ENCODE peak calls at places on chromosomes 7 and 10, in four cellular contexts. H is HuH-7; B is AML-193; T is stimulated activated CD4-positive, alpha-beta T cell treated with anti-CD3 and anti-CD28 coated beads, Interleukin-2, amount 100 ng/mL, for 4 hours. M is an unnamed sample.

GRCh38 chr10:119652361-119652760 is 1.2 kb downstream of the BAG3 start:
- DNase-seq in B (peak), H (peak), T (no peak), M (peak)

GRCh38 chr7:157809154-157809862 is 472.5 kb downstream of the DNAJB6 start:
- DNase-seq in B (no peak), T (no peak), H (no peak), M (no peak)

GRCh38 chr10:74150151-74151056 is at the start of gene AP3M1:
- DNase-seq in H (peak), T (peak), B (peak), M (no peak)

GRCh38 chr10:113017375-113017774 is 67.3 kb downstream of the TCF7L2 start:
- DNase-seq in B (no peak), T (no peak), H (no peak), M (no peak)

GRCh38 chr10:1570652-1571051 is 166.7 kb downstream of the ADARB2 start:
- DNase-seq in T (no peak), B (no peak), H (no peak), M (no peak)

GRCh38 chr7:97179454-97180104 is 62.1 kb downstream of the SDHAF3 start:
- DNase-seq in H (peak), B (peak), T (peak), M (peak)

GRCh38 chr7:101436857-101437576 is 74.3 kb downstream of the COL26A1 start:
- DNase-seq in B (no peak), H (peak), T (no peak), M (no peak)

GRCh38 chr10:79424221-79425073 is 21.0 kb downstream of the ZCCHC24 start:
- DNase-seq in B (no peak), H (no peak), T (no peak), M (peak)

GRCh38 chr7:101018271-101019167 is 1.4 kb upstream of the MUC17 start:
- DNase-seq in H (no peak), B (no peak), T (no peak), M (no peak)

GRCh38 chr10:96585726-96586418 is 940 bp downstream of the TM9SF3 start:
- DNase-seq in B (no peak), H (no peak), T (no peak), M (no peak)

GRCh38 chr10:132439025-132439388 is 42.0 kb downstream of the PWWP2B start:
- DNase-seq in B (no peak), T (no peak), H (no peak), M (no peak)

GRCh38 chr10:132460071-132460470 is 63.1 kb downstream of the PWWP2B start:
- DNase-seq in B (no peak), H (no peak), T (no peak), M (no peak)

GRCh38 chr10:111109506-111110242 is 32.8 kb downstream of the ADRA2A start:
- DNase-seq in T (no peak), B (no peak), H (no peak), M (no peak)